ENCODE peak calls at places on chromosomes 1 and 21, in five cellular contexts. Z is CD4-positive, alpha-beta memory T cell; D is OCI-LY7; L is suprapubic skin; Y is fibroblast of lung. A is an unnamed sample.

GRCh38 chr1:209875510-209875909 is 47.7 kb downstream of the UTP25 start:
- DNase-seq in D (no peak), L (no peak), Y (peak; percentile 73), Z (no peak), A (no peak)

GRCh38 chr1:48027533-48027835 is 30.3 kb upstream of the TRABD2B start:
- DNase-seq in L (no peak), D (no peak), Y (no peak), Z (no peak), A (no peak)

GRCh38 chr1:214801191-214801590 is 198.2 kb downstream of the CENPF start:
- DNase-seq in Z (no peak), L (no peak), Y (no peak), D (no peak), A (no peak)

GRCh38 chr1:154846921-154847442 is 23.1 kb downstream of the KCNN3 start:
- DNase-seq in Z (no peak), Y (no peak), L (no peak), D (no peak), A (no peak)

GRCh38 chr1:111658622-111659021 is 39.0 kb downstream of the RAP1A start:
- DNase-seq in Y (no peak), Z (no peak), L (no peak), D (no peak), A (no peak)

GRCh38 chr1:27166351-27166802 is 11.5 kb upstream of the SLC9A1 start:
- DNase-seq in L (no peak), Z (no peak), D (no peak), Y (no peak), A (no peak)

GRCh38 chr1:14787604-14788003 is 189.1 kb downstream of the KAZN start:
- DNase-seq in Y (no peak), L (no peak), Z (no peak), D (no peak), A (no peak)

GRCh38 chr1:204523605-204524215 is 7.5 kb downstream of the MDM4 start:
- DNase-seq in L (no peak), Y (no peak), Z (no peak), D (peak; percentile 64), A (no peak)

GRCh38 chr1:231810415-231810814 is 183.8 kb downstream of the DISC1 start:
- DNase-seq in D (no peak), Z (no peak), Y (no peak), L (no peak), A (no peak)

GRCh38 chr1:178684542-178685000 is 40.5 kb upstream of the RALGPS2 start:
- DNase-seq in Y (peak; percentile 96), D (no peak), Z (no peak), L (no peak), A (no peak)

DNA sequence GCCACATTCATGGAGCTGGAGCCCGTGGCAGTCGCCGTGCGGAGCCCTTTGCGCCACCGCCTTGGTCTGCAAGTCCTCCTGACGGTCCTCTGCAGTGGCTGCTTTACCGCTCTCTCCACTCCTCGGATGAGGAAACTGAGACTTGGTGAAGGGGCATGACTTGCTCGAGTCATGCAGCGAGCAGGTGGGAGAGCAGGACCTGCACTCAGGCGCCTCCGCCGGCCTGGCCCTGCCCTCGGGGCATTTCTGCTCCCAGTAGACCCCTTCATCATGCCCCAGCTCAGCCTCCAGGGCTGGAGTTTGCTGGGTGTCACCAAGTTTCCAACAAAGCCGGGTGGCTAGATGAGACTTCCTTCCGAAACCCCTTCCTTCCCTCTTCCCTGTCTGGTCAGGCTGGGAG is 100.0 kb upstream of the TARDBP start:
- DNase-seq in D (no peak), L (no peak), Y (no peak), Z (no peak), A (no peak)
- H3K4me1 ChIP-seq in D (peaks cover 6% of the 10 kb centered on the region), L (no peaks in the 10 kb centered on the region), Y (no peaks in the 10 kb centered on the region), Z (peaks cover 25% of the 10 kb centered on the region), A (peaks cover 16% of the 10 kb centered on the region)

GRCh38 chr1:216580538-216581057 is 142.6 kb downstream of the ESRRG start:
- DNase-seq in D (no peak), L (no peak), Z (no peak), Y (no peak), A (no peak)
- H3K4me1 ChIP-seq in D (no peaks in the 10 kb centered on the region), L (no peaks in the 10 kb centered on the region), Z (no peaks in the 10 kb centered on the region), Y (no peaks in the 10 kb centered on the region), A (no peaks in the 10 kb centered on the region)

DNA sequence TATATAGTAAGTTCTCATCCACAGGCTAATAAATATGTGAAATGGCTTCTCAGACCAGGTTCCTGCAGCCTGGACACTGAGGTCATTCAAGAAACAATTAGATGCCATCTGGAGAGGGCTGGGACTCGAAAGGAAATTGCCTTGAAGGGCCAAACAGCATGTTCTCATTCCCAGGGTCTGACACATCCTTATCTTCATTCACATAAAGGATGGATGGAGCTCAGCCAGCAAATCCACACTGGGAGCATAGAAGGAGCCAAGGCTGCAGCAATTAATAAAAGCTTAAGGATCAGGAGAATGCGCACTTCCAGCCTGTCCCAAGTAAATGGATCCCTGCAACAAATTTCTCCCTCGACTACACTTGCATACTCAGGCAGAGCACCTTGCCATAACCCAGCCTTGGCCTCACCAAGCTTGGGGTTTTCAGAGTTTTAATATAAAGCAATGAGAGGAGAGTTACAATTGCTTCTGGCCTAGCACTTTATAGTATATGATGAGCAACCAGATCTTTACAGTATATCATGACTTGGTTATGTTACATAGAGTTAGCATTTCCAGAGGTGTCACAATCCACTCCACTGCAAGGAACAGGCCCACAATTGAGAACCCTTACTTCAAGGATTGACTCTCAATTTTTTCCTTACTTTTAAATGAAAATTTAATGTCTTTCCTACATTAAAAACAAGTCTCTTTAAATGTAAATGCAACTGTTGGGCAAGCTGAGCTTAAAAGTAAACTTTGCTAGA is 55.9 kb downstream of the BCAR3 start:
- DNase-seq in Z (no peak), L (no peak), D (no peak), Y (peak; percentile 89), A (no peak)
- H3K4me1 ChIP-seq in Z (no peaks in the 10 kb centered on the region), L (peaks cover 18% of the 10 kb centered on the region), D (peaks cover 5% of the 10 kb centered on the region), Y (peaks cover 31% of the 10 kb centered on the region), A (peaks cover 23% of the 10 kb centered on the region)

DNA sequence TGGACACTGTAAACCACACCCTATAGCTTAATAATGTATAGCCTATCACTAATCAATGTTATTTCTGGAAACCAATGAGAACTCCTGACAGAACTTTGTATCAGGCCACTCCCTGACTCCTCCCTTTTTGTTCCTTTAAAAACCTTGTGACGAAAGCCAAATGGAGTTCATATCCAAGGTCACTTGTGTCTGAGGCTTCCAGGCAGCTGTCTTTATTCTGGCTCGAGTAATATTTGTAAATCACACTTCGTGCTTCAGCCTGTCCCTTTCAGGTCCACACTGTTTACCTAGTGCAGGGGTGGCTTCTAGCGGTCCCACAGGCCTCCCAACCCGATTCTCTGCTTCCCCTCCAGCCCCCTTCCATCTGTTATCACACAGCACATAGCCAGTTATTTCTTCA is 16.2 kb upstream of the CAPN9 start:
- DNase-seq in Z (no peak), D (no peak), Y (no peak), L (no peak), A (no peak)
- H3K4me1 ChIP-seq in Z (no peaks in the 10 kb centered on the region), D (no peaks in the 10 kb centered on the region), Y (no peaks in the 10 kb centered on the region), L (no peaks in the 10 kb centered on the region), A (no peaks in the 10 kb centered on the region)

GRCh38 chr21:41887682-41888081 is 8.5 kb upstream of the PRDM15 start:
- DNase-seq in D (no peak), L (no peak), Z (no peak), Y (no peak), A (no peak)
- H3K4me1 ChIP-seq in D (peaks cover 14% of the 10 kb centered on the region), L (no peaks in the 10 kb centered on the region), Z (no peaks in the 10 kb centered on the region), Y (no peaks in the 10 kb centered on the region), A (peaks cover 5% of the 10 kb centered on the region)

GRCh38 chr1:226655251-226656163 is 83.6 kb downstream of the ITPKB start:
- DNase-seq in Z (no peak), L (no peak), D (peak; percentile 69), Y (no peak), A (no peak)
- H3K4me1 ChIP-seq in Z (no peaks in the 10 kb centered on the region), L (peaks cover 70% of the 10 kb centered on the region), D (no peaks in the 10 kb centered on the region), Y (peaks cover 30% of the 10 kb centered on the region), A (peaks cover 63% of the 10 kb centered on the region)

GRCh38 chr1:170701962-170702361 is 38.0 kb downstream of the PRRX1 start:
- DNase-seq in Y (no peak), D (no peak), Z (no peak), L (no peak), A (no peak)

GRCh38 chr1:170700842-170701305 is 36.9 kb downstream of the PRRX1 start:
- DNase-seq in L (no peak), Y (peak; percentile 29), D (no peak), Z (no peak), A (no peak)

GRCh38 chr1:170698301-170698700 is 34.4 kb downstream of the PRRX1 start:
- DNase-seq in D (no peak), L (no peak), Z (no peak), Y (no peak), A (no peak)

GRCh38 chr1:170698711-170699275 is 34.9 kb downstream of the PRRX1 start:
- DNase-seq in Z (no peak), D (no peak), Y (peak; percentile 64), L (no peak), A (no peak)

GRCh38 chr1:170699696-170700095 is 35.8 kb downstream of the PRRX1 start:
- DNase-seq in Y (no peak), L (no peak), D (no peak), Z (no peak), A (no peak)
- H3K4me1 ChIP-seq in Y (peaks cover 21% of the 10 kb centered on the region), L (peaks cover 40% of the 10 kb centered on the region), D (no peaks in the 10 kb centered on the region), Z (no peaks in the 10 kb centered on the region), A (peaks cover 53% of the 10 kb centered on the region)

GRCh38 chr1:207815913-207816312 is 64.1 kb downstream of the CD46 start:
- DNase-seq in D (no peak), Y (peak; percentile 14), L (peak; percentile 38), Z (no peak), A (no peak)
- H3K4me1 ChIP-seq in D (peaks cover 5% of the 10 kb centered on the region), Y (peaks cover 40% of the 10 kb centered on the region), L (peaks cover 94% of the 10 kb centered on the region), Z (peaks cover 70% of the 10 kb centered on the region), A (peaks cover 100% of the 10 kb centered on the region)

A was measured in esophagus squamous epithelium.